ENCODE peak calls at places on chromosomes 6 and 20, in five cellular contexts. One of them, this sample, is unnamed.
A peak's percentile ranks its signal among the peaks of the same experiment; 100 is the strongest.

GRCh38 chr6:150315626-150316025 is 53.2 kb upstream of the IYD start:
- DNase-seq in CD4-positive, alpha-beta T cell: no peak
- DNase-seq in adrenal gland: no peak
- DNase-seq in endothelial cell of umbilical vein: no peak
- DNase-seq in K562: no peak
- DNase-seq in this sample: no peak

GRCh38 chr6:166526937-166527336 is 59.5 kb downstream of the RAMACL start:
- DNase-seq in adrenal gland: no peak
- DNase-seq in endothelial cell of umbilical vein: no peak
- DNase-seq in K562: no peak
- DNase-seq in CD4-positive, alpha-beta T cell: no peak
- DNase-seq in this sample: no peak

GRCh38 chr6:132096245-132096644 is 145.1 kb upstream of the CCN2 start:
- DNase-seq in CD4-positive, alpha-beta T cell: no peak
- DNase-seq in endothelial cell of umbilical vein: no peak
- DNase-seq in adrenal gland: no peak
- DNase-seq in K562: no peak
- DNase-seq in this sample: no peak

GRCh38 chr20:2692886-2693285 is 306 bp downstream of the EBF4 start:
- DNase-seq in CD4-positive, alpha-beta T cell: peak; percentile 17
- DNase-seq in adrenal gland: no peak
- DNase-seq in endothelial cell of umbilical vein: no peak
- DNase-seq in K562: no peak
- DNase-seq in this sample: no peak

GRCh38 chr20:3238616-3239025 is 369 bp downstream of the SLC4A11 start:
- DNase-seq in endothelial cell of umbilical vein: no peak
- DNase-seq in K562: peak; percentile 21
- DNase-seq in CD4-positive, alpha-beta T cell: peak; percentile 32
- DNase-seq in adrenal gland: no peak
- DNase-seq in this sample: peak; percentile 65

GRCh38 chr6:22756365-22756764 is 187.0 kb downstream of the HDGFL1 start:
- DNase-seq in endothelial cell of umbilical vein: peak; percentile 18
- DNase-seq in CD4-positive, alpha-beta T cell: no peak
- DNase-seq in adrenal gland: no peak
- DNase-seq in K562: no peak
- DNase-seq in this sample: no peak

GRCh38 chr6:36197739-36198221 is 1.2 kb downstream of the BRPF3 start:
- DNase-seq in adrenal gland: no peak
- DNase-seq in CD4-positive, alpha-beta T cell: no peak
- DNase-seq in endothelial cell of umbilical vein: peak; percentile 2
- DNase-seq in K562: peak; percentile 11
- DNase-seq in this sample: no peak

GRCh38 chr6:15504040-15504491 is 158.8 kb downstream of the DTNBP1 start:
- DNase-seq in adrenal gland: peak; percentile 21
- DNase-seq in endothelial cell of umbilical vein: no peak
- DNase-seq in K562: no peak
- DNase-seq in CD4-positive, alpha-beta T cell: no peak
- DNase-seq in this sample: no peak

GRCh38 chr6:73942581-73942980 is 246.6 kb downstream of the CD109 start:
- DNase-seq in K562: no peak
- DNase-seq in CD4-positive, alpha-beta T cell: no peak
- DNase-seq in adrenal gland: no peak
- DNase-seq in endothelial cell of umbilical vein: no peak
- DNase-seq in this sample: no peak

GRCh38 chr6:42889815-42890214 is 10.4 kb downstream of the RPL7L1 start:
- DNase-seq in CD4-positive, alpha-beta T cell: no peak
- DNase-seq in K562: no peak
- DNase-seq in adrenal gland: no peak
- DNase-seq in endothelial cell of umbilical vein: no peak
- DNase-seq in this sample: no peak

GRCh38 chr20:43728686-43729255 is 2.0 kb upstream of the GTSF1L start:
- DNase-seq in CD4-positive, alpha-beta T cell: no peak
- DNase-seq in endothelial cell of umbilical vein: no peak
- DNase-seq in adrenal gland: no peak
- DNase-seq in K562: no peak
- DNase-seq in this sample: no peak

GRCh38 chr6:130140084-130140483 is 82.7 kb downstream of the SAMD3 start:
- DNase-seq in CD4-positive, alpha-beta T cell: no peak
- DNase-seq in K562: no peak
- DNase-seq in endothelial cell of umbilical vein: no peak
- DNase-seq in adrenal gland: no peak
- DNase-seq in this sample: no peak

GRCh38 chr20:35368616-35369423 is 43.0 kb downstream of the UQCC1 start:
- DNase-seq in K562: no peak
- DNase-seq in CD4-positive, alpha-beta T cell: no peak
- DNase-seq in adrenal gland: no peak
- DNase-seq in endothelial cell of umbilical vein: no peak
- DNase-seq in this sample: no peak

GRCh38 chr20:51132286-51132810 is 109.4 kb upstream of the KCNG1 start:
- DNase-seq in endothelial cell of umbilical vein: no peak
- DNase-seq in CD4-positive, alpha-beta T cell: no peak
- DNase-seq in K562: no peak
- DNase-seq in adrenal gland: no peak
- DNase-seq in this sample: no peak

GRCh38 chr6:48744948-48745347 is 634.0 kb upstream of the PTCHD4 start:
- DNase-seq in adrenal gland: no peak
- DNase-seq in CD4-positive, alpha-beta T cell: no peak
- DNase-seq in K562: no peak
- DNase-seq in endothelial cell of umbilical vein: no peak
- DNase-seq in this sample: no peak

GRCh38 chr6:35483062-35483461 is 13.8 kb downstream of the TEAD3 start:
- DNase-seq in K562: no peak
- DNase-seq in CD4-positive, alpha-beta T cell: no peak
- DNase-seq in endothelial cell of umbilical vein: no peak
- DNase-seq in adrenal gland: no peak
- DNase-seq in this sample: no peak

GRCh38 chr6:21946298-21946783 is 350.5 kb downstream of the PRL start:
- DNase-seq in K562: no peak
- DNase-seq in adrenal gland: no peak
- DNase-seq in endothelial cell of umbilical vein: no peak
- DNase-seq in CD4-positive, alpha-beta T cell: no peak
- DNase-seq in this sample: no peak

GRCh38 chr6:106379951-106380350 is 19.4 kb downstream of the CRYBG1 start:
- DNase-seq in adrenal gland: no peak
- DNase-seq in endothelial cell of umbilical vein: no peak
- DNase-seq in K562: no peak
- DNase-seq in CD4-positive, alpha-beta T cell: no peak
- DNase-seq in this sample: no peak

GRCh38 chr20:42588847-42589246 is 600.9 kb downstream of the PTPRT start:
- DNase-seq in K562: no peak
- DNase-seq in CD4-positive, alpha-beta T cell: no peak
- DNase-seq in adrenal gland: no peak
- DNase-seq in endothelial cell of umbilical vein: no peak
- DNase-seq in this sample: no peak

GRCh38 chr6:84455630-84456029 is 228.2 kb upstream of the CEP162 start:
- DNase-seq in CD4-positive, alpha-beta T cell: no peak
- DNase-seq in adrenal gland: no peak
- DNase-seq in endothelial cell of umbilical vein: no peak
- DNase-seq in K562: no peak
- DNase-seq in this sample: no peak

GRCh38 chr6:41936073-41936837 is 5.4 kb downstream of the CCND3 start:
- DNase-seq in CD4-positive, alpha-beta T cell: peak; percentile 46
- DNase-seq in K562: peak; percentile 95
- DNase-seq in endothelial cell of umbilical vein: peak; percentile 82
- DNase-seq in adrenal gland: peak; percentile 84
- DNase-seq in this sample: peak; percentile 85

GRCh38 chr6:140062042-140063041 is 687.9 kb upstream of the CITED2 start:
- DNase-seq in adrenal gland: peak; percentile 51
- DNase-seq in endothelial cell of umbilical vein: peak; percentile 69
- DNase-seq in CD4-positive, alpha-beta T cell: no peak
- DNase-seq in K562: no peak
- DNase-seq in this sample: no peak

GRCh38 chr20:47320990-47321805 is 35.3 kb downstream of the ZMYND8 start:
- DNase-seq in adrenal gland: no peak
- DNase-seq in CD4-positive, alpha-beta T cell: no peak
- DNase-seq in K562: no peak
- DNase-seq in endothelial cell of umbilical vein: no peak
- DNase-seq in this sample: no peak

GRCh38 chr6:37696841-37697735 is 595 bp downstream of the MDGA1 start:
- DNase-seq in endothelial cell of umbilical vein: peak; percentile 19
- DNase-seq in K562: peak; percentile 37
- DNase-seq in CD4-positive, alpha-beta T cell: peak; percentile 35
- DNase-seq in adrenal gland: peak; percentile 39
- DNase-seq in this sample: peak; percentile 10

GRCh38 chr6:168163096-168163731 is 84.2 kb upstream of the FRMD1 start:
- DNase-seq in CD4-positive, alpha-beta T cell: no peak
- DNase-seq in adrenal gland: peak; percentile 32
- DNase-seq in endothelial cell of umbilical vein: no peak
- DNase-seq in K562: no peak
- DNase-seq in this sample: peak; percentile 35

GRCh38 chr6:138211048-138211581 is 7.2 kb downstream of the PBOV1 start:
- DNase-seq in adrenal gland: no peak
- DNase-seq in K562: no peak
- DNase-seq in CD4-positive, alpha-beta T cell: no peak
- DNase-seq in endothelial cell of umbilical vein: no peak
- DNase-seq in this sample: no peak

GRCh38 chr6:44561832-44562496 is 174.5 kb downstream of the CDC5L start:
- DNase-seq in adrenal gland: no peak
- DNase-seq in endothelial cell of umbilical vein: no peak
- DNase-seq in K562: no peak
- DNase-seq in CD4-positive, alpha-beta T cell: no peak
- DNase-seq in this sample: no peak

GRCh38 chr20:3612795-3613560 is 50.2 kb downstream of the GFRA4 start:
- DNase-seq in K562: no peak
- DNase-seq in adrenal gland: no peak
- DNase-seq in CD4-positive, alpha-beta T cell: no peak
- DNase-seq in endothelial cell of umbilical vein: no peak
- DNase-seq in this sample: no peak

GRCh38 chr6:56671651-56672461 is 29.2 kb upstream of the DST start:
- DNase-seq in endothelial cell of umbilical vein: peak; percentile 54
- DNase-seq in K562: no peak
- DNase-seq in CD4-positive, alpha-beta T cell: no peak
- DNase-seq in adrenal gland: peak; percentile 53
- DNase-seq in this sample: no peak
- H3K27ac ChIP-seq in endothelial cell of umbilical vein: no peak overlapping the region
- H3K27ac ChIP-seq in K562: no peak overlapping the region
- H3K27ac ChIP-seq in CD4-positive, alpha-beta T cell: no peak overlapping the region
- H3K27ac ChIP-seq in adrenal gland: peak overlapping the region; percentile 89
- H3K27ac ChIP-seq in this sample: no peak overlapping the region

GRCh38 chr6:10719386-10720228 is 3.3 kb upstream of the TMEM14C start:
- DNase-seq in CD4-positive, alpha-beta T cell: no peak
- DNase-seq in K562: no peak
- DNase-seq in endothelial cell of umbilical vein: peak; percentile 24
- DNase-seq in adrenal gland: peak; percentile 35
- DNase-seq in this sample: no peak
- H3K27ac ChIP-seq in CD4-positive, alpha-beta T cell: peak overlapping the region; percentile 66
- H3K27ac ChIP-seq in K562: no peak overlapping the region
- H3K27ac ChIP-seq in endothelial cell of umbilical vein: no peak overlapping the region
- H3K27ac ChIP-seq in adrenal gland: peak overlapping the region; percentile 60
- H3K27ac ChIP-seq in this sample: peak overlapping the region; percentile 57

GRCh38 chr6:318265-318890 is 26.1 kb downstream of the DUSP22 start:
- DNase-seq in K562: no peak
- DNase-seq in endothelial cell of umbilical vein: no peak
- DNase-seq in adrenal gland: no peak
- DNase-seq in CD4-positive, alpha-beta T cell: no peak
- DNase-seq in this sample: no peak

GRCh38 chr6:321158-321438 is 28.8 kb downstream of the DUSP22 start:
- DNase-seq in adrenal gland: no peak
- DNase-seq in CD4-positive, alpha-beta T cell: no peak
- DNase-seq in K562: no peak
- DNase-seq in endothelial cell of umbilical vein: no peak
- DNase-seq in this sample: no peak

GRCh38 chr6:317452-318144 is 25.3 kb downstream of the DUSP22 start:
- DNase-seq in CD4-positive, alpha-beta T cell: no peak
- DNase-seq in endothelial cell of umbilical vein: no peak
- DNase-seq in adrenal gland: no peak
- DNase-seq in K562: no peak
- DNase-seq in this sample: no peak

GRCh38 chr6:320351-321157 is 28.3 kb downstream of the DUSP22 start:
- DNase-seq in CD4-positive, alpha-beta T cell: no peak
- DNase-seq in endothelial cell of umbilical vein: no peak
- DNase-seq in adrenal gland: no peak
- DNase-seq in K562: no peak
- DNase-seq in this sample: no peak

DNA sequence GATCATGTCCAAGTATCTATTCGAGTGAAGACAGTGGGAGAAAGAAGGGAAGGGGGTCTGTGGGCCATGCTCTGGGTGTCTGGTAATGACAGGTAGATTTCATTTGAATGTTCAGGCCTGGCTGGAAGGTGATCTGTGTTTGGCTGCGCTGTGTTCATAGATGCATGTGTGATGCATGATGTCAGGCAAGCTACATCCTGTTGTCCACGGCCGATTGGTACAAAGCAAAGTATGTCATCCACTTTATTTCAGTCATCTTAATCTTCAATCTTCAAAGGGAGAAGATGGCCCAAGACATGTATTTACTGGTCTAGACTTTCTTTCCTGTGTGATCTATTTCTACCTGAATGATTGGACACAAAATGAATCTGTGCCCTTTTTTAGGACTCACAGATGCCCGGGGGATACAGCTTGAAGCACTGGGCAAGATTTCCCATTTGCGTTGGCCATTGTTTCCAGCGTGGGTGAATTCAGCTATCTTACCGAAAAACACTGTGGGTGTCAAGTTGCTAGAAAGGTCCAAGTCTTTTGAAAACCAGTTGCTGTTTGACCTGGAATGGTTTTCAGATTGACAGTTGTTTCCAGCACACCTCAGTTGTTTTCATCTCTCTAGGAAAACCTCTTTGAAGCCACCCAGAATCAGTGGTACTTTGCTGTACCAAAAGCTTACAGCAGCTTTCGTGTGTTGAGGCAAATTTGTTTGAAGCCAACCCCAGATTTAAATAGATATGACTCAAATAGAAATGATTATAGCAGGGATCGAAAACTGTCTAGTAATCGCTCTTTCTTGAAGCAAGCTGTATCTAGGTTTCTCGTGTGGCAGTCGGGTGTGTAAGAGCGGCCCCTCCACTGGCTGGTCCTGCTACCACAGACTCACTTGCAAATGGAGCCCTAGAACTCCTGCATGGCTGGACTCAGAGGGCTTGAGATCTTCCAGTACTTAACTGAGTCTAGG is 27.2 kb downstream of the DUSP22 start:
- DNase-seq in endothelial cell of umbilical vein: no peak
- DNase-seq in K562: no peak
- DNase-seq in CD4-positive, alpha-beta T cell: no peak
- DNase-seq in adrenal gland: no peak
- DNase-seq in this sample: no peak
- H3K27ac ChIP-seq in endothelial cell of umbilical vein: no peak overlapping the region
- H3K27ac ChIP-seq in K562: no peak overlapping the region
- H3K27ac ChIP-seq in CD4-positive, alpha-beta T cell: no peak overlapping the region
- H3K27ac ChIP-seq in adrenal gland: no peak overlapping the region
- H3K27ac ChIP-seq in this sample: no peak overlapping the region

GRCh38 chr6:75268121-75268987 is 16.2 kb downstream of the TMEM30A start:
- DNase-seq in adrenal gland: no peak
- DNase-seq in K562: no peak
- DNase-seq in endothelial cell of umbilical vein: peak; percentile 72
- DNase-seq in CD4-positive, alpha-beta T cell: no peak
- DNase-seq in this sample: no peak

GRCh38 chr6:75266716-75267291 is 17.8 kb downstream of the TMEM30A start:
- DNase-seq in endothelial cell of umbilical vein: peak; percentile 75
- DNase-seq in K562: peak; percentile 48
- DNase-seq in adrenal gland: no peak
- DNase-seq in CD4-positive, alpha-beta T cell: no peak
- DNase-seq in this sample: no peak

GRCh38 chr6:75272145-75272840 is 12.3 kb downstream of the TMEM30A start:
- DNase-seq in K562: no peak
- DNase-seq in CD4-positive, alpha-beta T cell: no peak
- DNase-seq in endothelial cell of umbilical vein: peak; percentile 63
- DNase-seq in adrenal gland: no peak
- DNase-seq in this sample: no peak

GRCh38 chr6:75267461-75267860 is 17.1 kb downstream of the TMEM30A start:
- DNase-seq in K562: no peak
- DNase-seq in adrenal gland: no peak
- DNase-seq in CD4-positive, alpha-beta T cell: no peak
- DNase-seq in endothelial cell of umbilical vein: peak; percentile 81
- DNase-seq in this sample: no peak

GRCh38 chr6:75268988-75269354 is 15.6 kb downstream of the TMEM30A start:
- DNase-seq in CD4-positive, alpha-beta T cell: no peak
- DNase-seq in adrenal gland: no peak
- DNase-seq in endothelial cell of umbilical vein: no peak
- DNase-seq in K562: no peak
- DNase-seq in this sample: no peak
- H3K27ac ChIP-seq in CD4-positive, alpha-beta T cell: no peak overlapping the region
- H3K27ac ChIP-seq in adrenal gland: no peak overlapping the region
- H3K27ac ChIP-seq in endothelial cell of umbilical vein: no peak overlapping the region
- H3K27ac ChIP-seq in K562: no peak overlapping the region
- H3K27ac ChIP-seq in this sample: no peak overlapping the region

This sample was measured in CD8-positive, alpha-beta T cell.